ENCODE peak calls at places on chromosome 7, in seven cellular contexts. Q is dorsolateral prefrontal cortex, L is epithelial cell of esophagus, S is A549, V is activated B cell treated with CpG ODN at 0.5 μM for 24 hours, T is HFFc6, N is endothelial cell. Y is an unnamed sample.
A peak's percentile ranks its signal among the peaks of the same experiment; 100 is the strongest.

GRCh38 chr7:22445140-22445722 is 54.8 kb downstream of the STEAP1B start:
- DNase-seq in Q (no peak), S (no peak), V (no peak), T (no peak), N (no peak), L (peak; percentile 41), Y (no peak)

GRCh38 chr7:44572771-44573170 is 937 bp downstream of the DDX56 start:
- DNase-seq in S (no peak), T (no peak), Q (no peak), V (no peak), L (no peak), N (no peak), Y (no peak)

GRCh38 chr7:16345979-16346958 is 75.1 kb downstream of the CRPPA start:
- DNase-seq in N (no peak), S (peak; percentile 8), Q (no peak), T (peak; percentile 73), V (no peak), L (peak; percentile 77), Y (no peak)

GRCh38 chr7:81064446-81064845 is 145.6 kb upstream of the SEMA3C start:
- DNase-seq in N (no peak), V (no peak), L (no peak), Q (no peak), T (no peak), S (no peak), Y (no peak)

GRCh38 chr7:39904077-39904486 is 46.0 kb upstream of the CDK13 start:
- DNase-seq in N (no peak), L (no peak), S (no peak), Q (no peak), T (peak; percentile 47), V (no peak), Y (no peak)

GRCh38 chr7:1124816-1125602 is 35.0 kb downstream of the ZFAND2A start:
- DNase-seq in N (no peak), S (no peak), L (peak; percentile 28), Q (no peak), T (no peak), V (no peak), Y (no peak)

GRCh38 chr7:41698726-41699125 is 4.2 kb downstream of the INHBA start:
- DNase-seq in L (peak; percentile 90), V (no peak), N (no peak), Q (no peak), S (no peak), T (peak; percentile 79), Y (no peak)

GRCh38 chr7:20408467-20408826 is 77.7 kb downstream of the ITGB8 start:
- DNase-seq in L (peak; percentile 63), S (no peak), N (no peak), Q (no peak), V (no peak), T (no peak), Y (no peak)

GRCh38 chr7:754531-755420 is 27.7 kb upstream of the PRKAR1B start:
- DNase-seq in V (no peak), S (no peak), N (no peak), Q (no peak), T (no peak), L (no peak), Y (no peak)

GRCh38 chr7:119918185-119918584 is 354.8 kb upstream of the KCND2 start:
- DNase-seq in L (no peak), N (no peak), T (no peak), V (no peak), S (no peak), Q (no peak), Y (no peak)

GRCh38 chr7:156139112-156139511 is 326.8 kb upstream of the SHH start:
- DNase-seq in V (no peak), T (no peak), N (no peak), Q (no peak), L (no peak), S (no peak), Y (no peak)

GRCh38 chr7:139121-139520 is 53.2 kb upstream of the FAM20C start:
- DNase-seq in L (no peak), S (no peak), T (no peak), V (peak; percentile 9), N (no peak), Q (no peak), Y (no peak)

GRCh38 chr7:149497467-149498261 is at the start of gene ZNF746:
- DNase-seq in V (peak; percentile 79), N (peak; percentile 84), S (peak; percentile 84), T (peak; percentile 78), L (peak; percentile 88), Q (peak; percentile 53), Y (peak; percentile 81)

GRCh38 chr7:130362251-130362650 is 17.6 kb downstream of the CPA5 start:
- DNase-seq in T (no peak), V (no peak), N (no peak), S (no peak), L (no peak), Q (no peak), Y (peak; percentile 11)

DNA sequence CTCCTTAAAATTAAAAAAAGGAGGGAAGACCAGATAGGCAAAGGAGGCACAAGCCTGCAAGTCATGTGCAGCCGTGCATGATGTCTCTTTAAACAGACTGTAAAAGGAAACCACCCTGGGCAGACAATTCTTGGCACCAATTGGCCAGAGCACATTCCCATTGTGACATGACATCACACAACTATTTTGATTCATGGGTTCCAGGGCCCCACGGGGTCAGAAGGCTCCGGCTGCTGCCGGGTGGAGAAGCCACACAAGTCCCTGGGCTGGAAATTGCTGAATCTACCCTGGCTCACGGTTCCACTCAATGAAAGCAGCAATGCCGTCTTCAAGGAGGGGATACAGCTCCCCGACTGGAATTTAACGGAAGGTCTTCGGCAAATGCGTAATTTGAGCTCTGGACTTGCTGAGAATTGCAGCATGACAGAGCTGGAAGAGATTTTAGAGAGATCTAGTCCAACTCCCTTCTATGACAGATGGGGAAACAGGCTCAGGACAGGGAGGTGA is 140.5 kb downstream of the PRKAG2 start:
- DNase-seq in L (peak; percentile 66), S (peak; percentile 84), N (peak; percentile 28), Q (no peak), V (no peak), T (peak; percentile 97), Y (no peak)
- TF ChIP-seq CTCF in L (peak; percentile 43), S (no peak), N (no peak), Q (no peak), V (no peak), T (peak; percentile 75), Y (no peak)

DNA sequence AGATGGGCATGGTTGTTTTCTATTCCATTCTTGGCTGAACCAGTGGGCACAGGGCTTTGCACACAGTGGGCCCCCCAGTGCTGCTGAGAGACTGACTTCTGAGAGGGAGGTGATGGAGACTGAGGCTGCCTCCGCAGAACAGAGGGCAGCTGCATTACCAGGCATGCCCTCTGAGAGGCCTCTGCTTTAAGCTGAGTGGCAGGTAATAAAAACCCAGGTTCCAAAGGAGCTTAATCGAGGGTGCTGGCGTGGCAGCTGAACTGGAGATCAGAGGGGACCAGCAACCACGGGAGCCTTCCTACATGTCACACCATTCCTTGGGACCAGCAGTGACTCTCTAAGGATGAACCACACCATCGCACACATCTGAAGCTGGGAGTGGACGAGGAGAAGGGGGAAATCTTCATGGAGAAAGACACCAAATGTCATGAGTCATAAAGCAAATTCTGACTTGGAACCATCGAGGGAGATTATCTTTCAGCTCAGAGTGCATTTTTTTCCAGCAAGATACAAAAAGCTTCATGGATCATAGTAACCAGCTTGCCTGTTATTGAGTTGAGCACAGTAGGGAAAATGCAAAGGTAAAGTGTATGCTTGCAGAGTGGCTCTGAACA is 24.6 kb downstream of the HIPK2 start:
- DNase-seq in L (no peak), V (no peak), S (peak; percentile 36), N (no peak), Q (no peak), T (no peak), Y (no peak)
- TF ChIP-seq CTCF in L (no peak), V (no peak), S (no peak), N (no peak), Q (no peak), T (peak; percentile 28), Y (peak; percentile 12)

GRCh38 chr7:151869968-151870918 is 6.7 kb downstream of the PRKAG2 start:
- DNase-seq in L (no peak), S (peak; percentile 31), Q (no peak), T (no peak), N (no peak), V (no peak), Y (no peak)

GRCh38 chr7:151871189-151871735 is 5.7 kb downstream of the PRKAG2 start:
- DNase-seq in T (no peak), S (no peak), L (no peak), V (no peak), Q (no peak), N (no peak), Y (no peak)

GRCh38 chr7:151873402-151873965 is 3.4 kb downstream of the PRKAG2 start:
- DNase-seq in T (no peak), N (no peak), L (no peak), Q (no peak), S (no peak), V (no peak), Y (no peak)

GRCh38 chr7:151872531-151873401 is 4.1 kb downstream of the PRKAG2 start:
- DNase-seq in Q (no peak), V (no peak), S (no peak), T (no peak), N (no peak), L (no peak), Y (no peak)

DNA sequence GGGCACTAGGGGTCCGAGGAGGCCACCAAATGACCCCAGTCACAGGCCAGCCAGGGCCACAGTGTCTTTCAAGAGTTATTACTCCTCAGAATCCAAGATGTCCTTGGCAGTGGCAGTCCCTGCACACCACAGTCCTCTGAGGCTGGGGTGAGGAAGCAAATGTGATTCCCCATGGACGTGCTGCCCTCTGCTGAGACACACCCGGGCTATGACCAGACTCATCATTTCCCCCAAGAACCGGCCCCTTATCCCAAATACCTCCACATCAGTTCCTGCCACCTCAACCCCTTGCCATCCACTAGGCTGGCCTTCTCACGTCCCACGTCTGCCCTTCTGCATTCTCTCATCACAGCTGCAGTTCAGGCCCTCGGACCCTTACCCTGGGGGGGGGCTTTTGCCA is 5.0 kb downstream of the PRKAG2 start:
- DNase-seq in L (peak; percentile 31), Q (no peak), V (no peak), T (no peak), N (no peak), S (peak; percentile 37), Y (no peak)
- TF ChIP-seq CTCF in L (no peak), Q (peak; percentile 23), V (no peak), T (peak; percentile 11), N (no peak), S (peak; percentile 23), Y (no peak)

GRCh38 chr7:147813316-147813715 is 777.2 kb upstream of the C7orf33 start:
- DNase-seq in T (no peak), Q (no peak), S (no peak), L (no peak), N (no peak), V (no peak), Y (no peak)

GRCh38 chr7:147805996-147806576 is 784.5 kb upstream of the C7orf33 start:
- DNase-seq in L (no peak), N (no peak), V (no peak), S (no peak), T (no peak), Q (no peak), Y (no peak)

GRCh38 chr7:147809785-147810184 is 780.8 kb upstream of the C7orf33 start:
- DNase-seq in Q (no peak), L (no peak), S (no peak), V (no peak), T (no peak), N (no peak), Y (no peak)

DNA sequence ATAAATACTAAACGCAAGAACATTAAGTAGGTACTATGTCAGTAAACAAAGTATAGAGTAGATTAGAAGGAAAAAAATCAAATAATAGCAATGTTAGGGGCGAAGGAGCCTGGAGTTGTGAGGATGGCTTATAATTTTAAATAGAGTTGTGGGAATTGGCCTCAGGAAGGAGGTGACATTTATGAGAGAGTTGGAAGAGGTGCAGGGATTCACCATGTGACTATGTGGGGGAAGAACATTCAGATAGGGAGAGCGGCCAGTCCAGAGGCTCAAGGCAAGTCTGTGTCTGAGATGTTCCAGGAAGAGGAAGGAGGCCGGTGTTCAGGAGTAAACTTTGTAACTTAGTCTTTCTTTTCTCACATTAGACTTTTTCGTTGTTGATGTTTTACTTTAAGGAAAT is 778.6 kb upstream of the C7orf33 start:
- DNase-seq in V (no peak), L (no peak), S (no peak), T (no peak), N (no peak), Q (no peak), Y (no peak)
- TF ChIP-seq CTCF in V (no peak), L (no peak), S (no peak), T (no peak), N (no peak), Q (no peak), Y (no peak)

Y was measured in CD14-positive monocyte.